ENCODE peak calls at places on chromosome 15, in five cellular contexts. K is tibial nerve, Z is lower lobe of right lung, L is heart left ventricle, Y is SJSA1. M is an unnamed sample.

GRCh38 chr15:92677998-92678397 is 22.4 kb upstream of the FAM174B start:
- DNase-seq in L (no peak), Y (no peak), K (no peak), Z (no peak), M (peak; percentile 51)

GRCh38 chr15:45435124-45435903 is 57.0 kb upstream of the GATM start:
- DNase-seq in K (no peak), Z (no peak), L (no peak), Y (no peak), M (no peak)

GRCh38 chr15:90664650-90665287 is 52.4 kb upstream of the BLM start:
- DNase-seq in K (no peak), Y (peak; percentile 67), L (no peak), Z (peak; percentile 68), M (no peak)

GRCh38 chr15:39624806-39625205 is 43.9 kb downstream of the THBS1 start:
- DNase-seq in Z (peak; percentile 44), K (peak; percentile 17), L (peak; percentile 72), Y (peak; percentile 83), M (peak; percentile 60)

GRCh38 chr15:99568548-99569352 is 3.0 kb downstream of the MEF2A start:
- DNase-seq in Y (no peak), Z (no peak), K (no peak), L (no peak), M (no peak)

GRCh38 chr15:59203572-59203971 is 3.1 kb upstream of the LDHAL6B start:
- DNase-seq in L (no peak), K (no peak), Y (no peak), Z (no peak), M (no peak)

GRCh38 chr15:100918034-100918689 is 995 bp upstream of the LRRK1 start:
- DNase-seq in L (peak; percentile 89), Y (peak; percentile 84), Z (peak; percentile 92), K (peak; percentile 59), M (peak; percentile 67)

GRCh38 chr15:76196949-76197315 is 114.3 kb downstream of the ETFA start:
- DNase-seq in L (no peak), Z (peak; percentile 35), Y (no peak), K (no peak), M (peak; percentile 61)

GRCh38 chr15:47620960-47621681 is 96.2 kb upstream of the SEMA6D start:
- DNase-seq in L (no peak), Z (no peak), Y (no peak), K (no peak), M (no peak)

GRCh38 chr15:99106417-99107220 is 1.7 kb downstream of the SYNM start:
- DNase-seq in L (no peak), Y (no peak), Z (peak; percentile 42), K (no peak), M (no peak)

GRCh38 chr15:33453761-33454160 is 143.0 kb downstream of the RYR3 start:
- DNase-seq in Z (no peak), Y (no peak), L (no peak), K (no peak), M (no peak)

GRCh38 chr15:100720406-100720967 is 118.1 kb downstream of the ASB7 start:
- DNase-seq in L (no peak), Z (no peak), Y (peak; percentile 31), K (no peak), M (peak; percentile 18)

GRCh38 chr15:80561500-80561899 is 133.6 kb upstream of the ABHD17C start:
- DNase-seq in Y (no peak), K (no peak), L (no peak), Z (no peak), M (no peak)

GRCh38 chr15:72482275-72482674 is 8.1 kb downstream of the ARIH1 start:
- DNase-seq in Y (no peak), Z (no peak), K (no peak), L (no peak), M (no peak)

GRCh38 chr15:28983432-28984311 is 97.9 kb downstream of the APBA2 start:
- DNase-seq in Z (no peak), Y (no peak), L (no peak), K (no peak), M (no peak)

GRCh38 chr15:50685976-50686467 is 575 bp downstream of the TRPM7 start:
- DNase-seq in L (peak; percentile 84), Y (no peak), Z (peak; percentile 72), K (peak; percentile 21), M (peak; percentile 32)

GRCh38 chr15:40029979-40030893 is 8.7 kb downstream of the SRP14 start:
- DNase-seq in Y (no peak), L (no peak), K (no peak), Z (no peak), M (no peak)

GRCh38 chr15:76347507-76348055 is 11.0 kb downstream of the ISL2 start:
- DNase-seq in L (no peak), K (no peak), Z (no peak), Y (no peak), M (no peak)

GRCh38 chr15:68636256-68636655 is 57.5 kb downstream of the CORO2B start:
- DNase-seq in L (no peak), Y (no peak), K (no peak), Z (no peak), M (no peak)

GRCh38 chr15:33031324-33031736 is 163.2 kb downstream of the FMN1 start:
- DNase-seq in Z (no peak), K (no peak), L (no peak), Y (no peak), M (no peak)

GRCh38 chr15:85956515-85957275 is 123.0 kb upstream of the AGBL1 start:
- DNase-seq in Z (no peak), L (no peak), Y (no peak), K (no peak), M (no peak)

GRCh38 chr15:100940785-100941379 is 21.7 kb downstream of the LRRK1 start:
- DNase-seq in K (no peak), Z (peak; percentile 66), L (no peak), Y (no peak), M (no peak)

GRCh38 chr15:80436511-80437307 is 32.5 kb downstream of the ARNT2 start:
- DNase-seq in K (no peak), L (no peak), Y (no peak), Z (no peak), M (no peak)

GRCh38 chr15:64619880-64620839 is 155.2 kb downstream of the RBPMS2 start:
- DNase-seq in L (no peak), K (no peak), Y (no peak), Z (no peak), M (no peak)

GRCh38 chr15:92883643-92884458 is 16.3 kb upstream of the CHD2 start:
- DNase-seq in Y (no peak), Z (no peak), K (no peak), L (no peak), M (no peak)

GRCh38 chr15:81264072-81264857 is 59.7 kb downstream of the STARD5 start:
- DNase-seq in Z (no peak), L (no peak), Y (no peak), K (no peak), M (no peak)

GRCh38 chr15:23564798-23565394 is 578 bp upstream of the MKRN3 start:
- DNase-seq in Y (no peak), K (no peak), Z (no peak), L (no peak), M (no peak)

GRCh38 chr15:97995881-97996603 is 35.5 kb downstream of the ARRDC4 start:
- DNase-seq in Y (no peak), Z (no peak), K (no peak), L (no peak), M (no peak)

GRCh38 chr15:68528891-68529290 is 49.9 kb upstream of the CORO2B start:
- DNase-seq in K (no peak), Z (no peak), Y (no peak), L (no peak), M (no peak)

GRCh38 chr15:82100116-82100795 is 54.4 kb upstream of the MEX3B start:
- DNase-seq in Y (no peak), Z (no peak), K (no peak), L (no peak), M (no peak)

GRCh38 chr15:63611217-63611616 is 14.0 kb downstream of the FBXL22 start:
- DNase-seq in Y (no peak), L (no peak), K (no peak), Z (no peak), M (no peak)

DNA sequence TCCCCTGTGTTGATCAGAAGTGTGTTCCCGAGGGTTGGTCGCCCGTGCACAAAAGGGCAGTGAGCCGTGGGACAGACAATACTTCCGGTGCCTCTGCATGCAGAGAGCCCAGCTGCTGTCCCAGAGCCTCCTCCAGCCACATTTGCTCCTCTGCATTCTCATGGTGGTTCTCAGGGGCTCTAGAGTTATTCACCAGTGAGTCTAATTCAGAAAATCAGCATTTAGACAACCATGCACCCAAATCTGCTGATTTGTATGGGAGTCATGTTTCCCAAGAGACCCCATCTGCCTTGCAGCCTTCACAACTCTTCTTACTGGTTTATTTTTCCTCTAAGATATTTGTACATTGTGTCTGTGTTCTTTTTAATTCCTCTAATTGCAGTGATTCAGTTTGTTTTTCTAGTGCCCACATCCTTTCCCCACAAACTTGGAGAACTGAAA is 106.9 kb upstream of the SPRED1 start:
- DNase-seq in Y (no peak), L (peak; percentile 39), Z (no peak), K (no peak), M (no peak)
- H3K9me3 ChIP-seq in Y (peaks cover 4% of the 10 kb centered on the region), L (no peaks in the 10 kb centered on the region), Z (peaks cover 8% of the 10 kb centered on the region), K (peaks cover 11% of the 10 kb centered on the region), M (peaks cover 7% of the 10 kb centered on the region)

DNA sequence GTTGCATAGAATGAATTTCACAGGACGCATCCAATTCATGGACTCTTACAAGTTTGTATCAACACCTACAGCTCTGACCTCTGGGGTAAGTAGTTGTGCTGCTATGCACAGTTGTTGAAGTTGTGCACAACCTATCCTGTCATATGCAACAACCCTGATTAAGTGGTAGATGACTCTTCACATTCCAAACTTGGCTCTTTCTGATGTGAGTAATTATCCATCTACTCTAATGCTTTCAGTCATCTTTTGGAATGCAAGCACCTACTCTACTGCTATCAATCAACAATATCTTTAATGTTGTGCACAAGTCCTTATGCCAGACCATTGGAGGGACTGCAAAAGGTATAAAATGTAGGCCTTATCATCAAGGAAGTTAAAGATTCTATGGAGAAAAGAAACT is 921.4 kb downstream of the MCTP2 start:
- DNase-seq in Y (no peak), K (no peak), L (no peak), Z (no peak), M (no peak)
- H3K9me3 ChIP-seq in Y (no peaks in the 10 kb centered on the region), K (no peaks in the 10 kb centered on the region), L (no peaks in the 10 kb centered on the region), Z (no peaks in the 10 kb centered on the region), M (no peaks in the 10 kb centered on the region)

GRCh38 chr15:25175033-25175788 is 220.4 kb downstream of the SNRPN start:
- DNase-seq in Y (no peak), L (peak; percentile 40), K (no peak), Z (peak; percentile 15), M (peak; percentile 25)
- H3K9me3 ChIP-seq in Y (peaks cover 19% of the 10 kb centered on the region), L (no peaks in the 10 kb centered on the region), K (peaks cover 15% of the 10 kb centered on the region), Z (peaks cover 55% of the 10 kb centered on the region), M (peaks cover 95% of the 10 kb centered on the region)

GRCh38 chr15:67481680-67482079 is 39.3 kb upstream of the C15orf61 start:
- DNase-seq in L (no peak), Z (no peak), K (no peak), Y (no peak), M (no peak)
- H3K9me3 ChIP-seq in L (no peaks in the 10 kb centered on the region), Z (no peaks in the 10 kb centered on the region), K (no peaks in the 10 kb centered on the region), Y (no peaks in the 10 kb centered on the region), M (no peaks in the 10 kb centered on the region)

GRCh38 chr15:56228352-56228751 is 15.3 kb downstream of the RFX7 start:
- DNase-seq in L (no peak), Z (no peak), Y (no peak), K (no peak), M (no peak)
- H3K9me3 ChIP-seq in L (no peaks in the 10 kb centered on the region), Z (peaks cover 27% of the 10 kb centered on the region), Y (peaks cover 10% of the 10 kb centered on the region), K (peaks cover 11% of the 10 kb centered on the region), M (peaks cover 21% of the 10 kb centered on the region)

GRCh38 chr15:75148293-75148692 is 53.4 kb upstream of the C15orf39 start:
- DNase-seq in Y (no peak), L (no peak), Z (no peak), K (no peak), M (no peak)
- H3K9me3 ChIP-seq in Y (peaks cover 14% of the 10 kb centered on the region), L (peaks cover 4% of the 10 kb centered on the region), Z (peaks cover 26% of the 10 kb centered on the region), K (peaks cover 12% of the 10 kb centered on the region), M (peaks cover 27% of the 10 kb centered on the region)

GRCh38 chr15:77354064-77354463 is 65.8 kb downstream of the PEAK1 start:
- DNase-seq in K (no peak), L (no peak), Z (no peak), Y (no peak), M (no peak)
- H3K9me3 ChIP-seq in K (no peaks in the 10 kb centered on the region), L (no peaks in the 10 kb centered on the region), Z (no peaks in the 10 kb centered on the region), Y (no peaks in the 10 kb centered on the region), M (no peaks in the 10 kb centered on the region)

M was measured in breast epithelium.